ENCODE peak calls at places on chromosomes 6 and 20, in eight cellular contexts. One of them, this sample, is unnamed.

GRCh38 chr6:110422444-110422822 is 7.1 kb upstream of the DDO start:
- DNase-seq in activated naive CD8-positive, alpha-beta T cell treated with anti-CD3 and anti-CD28 coated beads for 36 hours: no peak
- DNase-seq in ACHN: no peak
- DNase-seq in left colon: no peak
- DNase-seq in activated T-helper 1 cell treated with anti-CD3 and anti-CD28 coated beads, Interleukin-2, amount 50 U/mL, for 16 hours: no peak
- DNase-seq in lower leg skin: no peak
- DNase-seq in mesendoderm: no peak
- DNase-seq in EL: no peak
- DNase-seq in this sample: no peak

GRCh38 chr6:133540361-133540760 is 299.2 kb downstream of the EYA4 start:
- DNase-seq in EL: no peak
- DNase-seq in activated naive CD8-positive, alpha-beta T cell treated with anti-CD3 and anti-CD28 coated beads for 36 hours: no peak
- DNase-seq in ACHN: no peak
- DNase-seq in left colon: no peak
- DNase-seq in mesendoderm: no peak
- DNase-seq in activated T-helper 1 cell treated with anti-CD3 and anti-CD28 coated beads, Interleukin-2, amount 50 U/mL, for 16 hours: no peak
- DNase-seq in lower leg skin: no peak
- DNase-seq in this sample: no peak

GRCh38 chr6:151535476-151536279 is 41.9 kb downstream of the CCDC170 start:
- DNase-seq in ACHN: no peak
- DNase-seq in activated T-helper 1 cell treated with anti-CD3 and anti-CD28 coated beads, Interleukin-2, amount 50 U/mL, for 16 hours: no peak
- DNase-seq in left colon: no peak
- DNase-seq in activated naive CD8-positive, alpha-beta T cell treated with anti-CD3 and anti-CD28 coated beads for 36 hours: no peak
- DNase-seq in mesendoderm: no peak
- DNase-seq in EL: no peak
- DNase-seq in lower leg skin: no peak
- DNase-seq in this sample: no peak

GRCh38 chr6:147578159-147578558 is 69.7 kb downstream of the SAMD5 start:
- DNase-seq in ACHN: no peak
- DNase-seq in activated naive CD8-positive, alpha-beta T cell treated with anti-CD3 and anti-CD28 coated beads for 36 hours: no peak
- DNase-seq in EL: no peak
- DNase-seq in mesendoderm: no peak
- DNase-seq in left colon: no peak
- DNase-seq in activated T-helper 1 cell treated with anti-CD3 and anti-CD28 coated beads, Interleukin-2, amount 50 U/mL, for 16 hours: no peak
- DNase-seq in lower leg skin: no peak
- DNase-seq in this sample: no peak

GRCh38 chr6:144564202-144564601 is 279.1 kb downstream of the UTRN start:
- DNase-seq in activated T-helper 1 cell treated with anti-CD3 and anti-CD28 coated beads, Interleukin-2, amount 50 U/mL, for 16 hours: no peak
- DNase-seq in activated naive CD8-positive, alpha-beta T cell treated with anti-CD3 and anti-CD28 coated beads for 36 hours: no peak
- DNase-seq in ACHN: no peak
- DNase-seq in lower leg skin: no peak
- DNase-seq in EL: no peak
- DNase-seq in mesendoderm: no peak
- DNase-seq in left colon: no peak
- DNase-seq in this sample: no peak

GRCh38 chr6:161626132-161626676 is 352.3 kb upstream of the AGPAT4 start:
- DNase-seq in activated naive CD8-positive, alpha-beta T cell treated with anti-CD3 and anti-CD28 coated beads for 36 hours: no peak
- DNase-seq in left colon: no peak
- DNase-seq in activated T-helper 1 cell treated with anti-CD3 and anti-CD28 coated beads, Interleukin-2, amount 50 U/mL, for 16 hours: no peak
- DNase-seq in ACHN: no peak
- DNase-seq in EL: no peak
- DNase-seq in mesendoderm: no peak
- DNase-seq in lower leg skin: no peak
- DNase-seq in this sample: no peak

GRCh38 chr20:16709017-16709416 is 20.8 kb upstream of the SNRPB2 start:
- DNase-seq in activated T-helper 1 cell treated with anti-CD3 and anti-CD28 coated beads, Interleukin-2, amount 50 U/mL, for 16 hours: no peak
- DNase-seq in EL: no peak
- DNase-seq in activated naive CD8-positive, alpha-beta T cell treated with anti-CD3 and anti-CD28 coated beads for 36 hours: no peak
- DNase-seq in left colon: no peak
- DNase-seq in ACHN: no peak
- DNase-seq in mesendoderm: no peak
- DNase-seq in lower leg skin: no peak
- DNase-seq in this sample: no peak

GRCh38 chr6:2731281-2731909 is 19.3 kb downstream of the MYLK4 start:
- DNase-seq in EL: peak; percentile 18
- DNase-seq in lower leg skin: no peak
- DNase-seq in ACHN: no peak
- DNase-seq in mesendoderm: peak; percentile 54
- DNase-seq in activated naive CD8-positive, alpha-beta T cell treated with anti-CD3 and anti-CD28 coated beads for 36 hours: no peak
- DNase-seq in left colon: no peak
- DNase-seq in activated T-helper 1 cell treated with anti-CD3 and anti-CD28 coated beads, Interleukin-2, amount 50 U/mL, for 16 hours: no peak
- DNase-seq in this sample: no peak

GRCh38 chr6:1591926-1592325 is 17.8 kb upstream of the FOXC1 start:
- DNase-seq in ACHN: no peak
- DNase-seq in activated naive CD8-positive, alpha-beta T cell treated with anti-CD3 and anti-CD28 coated beads for 36 hours: no peak
- DNase-seq in mesendoderm: no peak
- DNase-seq in EL: no peak
- DNase-seq in lower leg skin: peak; percentile 64
- DNase-seq in activated T-helper 1 cell treated with anti-CD3 and anti-CD28 coated beads, Interleukin-2, amount 50 U/mL, for 16 hours: no peak
- DNase-seq in left colon: no peak
- DNase-seq in this sample: no peak

GRCh38 chr6:27157461-27158315 is 89.8 kb upstream of the PRSS16 start:
- DNase-seq in mesendoderm: peak; percentile 86
- DNase-seq in left colon: peak; percentile 60
- DNase-seq in activated naive CD8-positive, alpha-beta T cell treated with anti-CD3 and anti-CD28 coated beads for 36 hours: peak; percentile 78
- DNase-seq in ACHN: peak; percentile 69
- DNase-seq in activated T-helper 1 cell treated with anti-CD3 and anti-CD28 coated beads, Interleukin-2, amount 50 U/mL, for 16 hours: peak; percentile 66
- DNase-seq in lower leg skin: peak; percentile 93
- DNase-seq in EL: peak; percentile 83
- DNase-seq in this sample: peak; percentile 84

GRCh38 chr20:16802652-16802935 is 54.4 kb downstream of the OTOR start:
- DNase-seq in lower leg skin: no peak
- DNase-seq in ACHN: no peak
- DNase-seq in activated naive CD8-positive, alpha-beta T cell treated with anti-CD3 and anti-CD28 coated beads for 36 hours: no peak
- DNase-seq in EL: no peak
- DNase-seq in mesendoderm: no peak
- DNase-seq in activated T-helper 1 cell treated with anti-CD3 and anti-CD28 coated beads, Interleukin-2, amount 50 U/mL, for 16 hours: no peak
- DNase-seq in left colon: no peak
- DNase-seq in this sample: no peak

GRCh38 chr6:163416640-163417253 is 2.2 kb downstream of the QKI start:
- DNase-seq in left colon: no peak
- DNase-seq in ACHN: peak; percentile 85
- DNase-seq in activated naive CD8-positive, alpha-beta T cell treated with anti-CD3 and anti-CD28 coated beads for 36 hours: no peak
- DNase-seq in lower leg skin: no peak
- DNase-seq in mesendoderm: peak; percentile 90
- DNase-seq in activated T-helper 1 cell treated with anti-CD3 and anti-CD28 coated beads, Interleukin-2, amount 50 U/mL, for 16 hours: no peak
- DNase-seq in EL: peak; percentile 88
- DNase-seq in this sample: peak; percentile 81

GRCh38 chr6:40713002-40713719 is 126.0 kb upstream of the LRFN2 start:
- DNase-seq in left colon: no peak
- DNase-seq in activated T-helper 1 cell treated with anti-CD3 and anti-CD28 coated beads, Interleukin-2, amount 50 U/mL, for 16 hours: no peak
- DNase-seq in mesendoderm: peak; percentile 47
- DNase-seq in lower leg skin: no peak
- DNase-seq in EL: peak; percentile 8
- DNase-seq in ACHN: no peak
- DNase-seq in activated naive CD8-positive, alpha-beta T cell treated with anti-CD3 and anti-CD28 coated beads for 36 hours: no peak
- DNase-seq in this sample: no peak

GRCh38 chr20:31720486-31721407 is 1.9 kb downstream of the BCL2L1 start:
- DNase-seq in lower leg skin: no peak
- DNase-seq in mesendoderm: peak; percentile 37
- DNase-seq in EL: peak; percentile 22
- DNase-seq in left colon: no peak
- DNase-seq in ACHN: no peak
- DNase-seq in activated T-helper 1 cell treated with anti-CD3 and anti-CD28 coated beads, Interleukin-2, amount 50 U/mL, for 16 hours: no peak
- DNase-seq in activated naive CD8-positive, alpha-beta T cell treated with anti-CD3 and anti-CD28 coated beads for 36 hours: peak; percentile 32
- DNase-seq in this sample: no peak

GRCh38 chr20:35093245-35093884 is 758 bp upstream of the TRPC4AP start:
- DNase-seq in ACHN: peak; percentile 70
- DNase-seq in lower leg skin: no peak
- DNase-seq in activated T-helper 1 cell treated with anti-CD3 and anti-CD28 coated beads, Interleukin-2, amount 50 U/mL, for 16 hours: peak; percentile 8
- DNase-seq in activated naive CD8-positive, alpha-beta T cell treated with anti-CD3 and anti-CD28 coated beads for 36 hours: peak; percentile 42
- DNase-seq in EL: peak; percentile 77
- DNase-seq in left colon: no peak
- DNase-seq in mesendoderm: no peak
- DNase-seq in this sample: no peak

GRCh38 chr20:5126512-5127203 is at the start of gene CDS2:
- DNase-seq in lower leg skin: peak; percentile 100
- DNase-seq in left colon: peak; percentile 100
- DNase-seq in EL: peak; percentile 99
- DNase-seq in ACHN: peak; percentile 97
- DNase-seq in mesendoderm: peak; percentile 99
- DNase-seq in activated naive CD8-positive, alpha-beta T cell treated with anti-CD3 and anti-CD28 coated beads for 36 hours: peak; percentile 100
- DNase-seq in activated T-helper 1 cell treated with anti-CD3 and anti-CD28 coated beads, Interleukin-2, amount 50 U/mL, for 16 hours: peak; percentile 100
- DNase-seq in this sample: peak; percentile 100

GRCh38 chr20:22248052-22248667 is 336.2 kb downstream of the FOXA2 start:
- DNase-seq in ACHN: peak; percentile 6
- DNase-seq in activated T-helper 1 cell treated with anti-CD3 and anti-CD28 coated beads, Interleukin-2, amount 50 U/mL, for 16 hours: no peak
- DNase-seq in EL: no peak
- DNase-seq in mesendoderm: peak; percentile 57
- DNase-seq in lower leg skin: no peak
- DNase-seq in left colon: no peak
- DNase-seq in activated naive CD8-positive, alpha-beta T cell treated with anti-CD3 and anti-CD28 coated beads for 36 hours: no peak
- DNase-seq in this sample: peak; percentile 24

GRCh38 chr20:48795732-48796131 is 32.1 kb downstream of the PREX1 start:
- DNase-seq in EL: peak; percentile 37
- DNase-seq in activated T-helper 1 cell treated with anti-CD3 and anti-CD28 coated beads, Interleukin-2, amount 50 U/mL, for 16 hours: no peak
- DNase-seq in ACHN: no peak
- DNase-seq in mesendoderm: no peak
- DNase-seq in activated naive CD8-positive, alpha-beta T cell treated with anti-CD3 and anti-CD28 coated beads for 36 hours: no peak
- DNase-seq in left colon: no peak
- DNase-seq in lower leg skin: no peak
- DNase-seq in this sample: no peak

GRCh38 chr6:52317841-52318581 is 33.5 kb upstream of the MCM3 start:
- DNase-seq in ACHN: peak; percentile 8
- DNase-seq in activated T-helper 1 cell treated with anti-CD3 and anti-CD28 coated beads, Interleukin-2, amount 50 U/mL, for 16 hours: no peak
- DNase-seq in EL: peak; percentile 50
- DNase-seq in left colon: no peak
- DNase-seq in mesendoderm: peak; percentile 42
- DNase-seq in lower leg skin: no peak
- DNase-seq in activated naive CD8-positive, alpha-beta T cell treated with anti-CD3 and anti-CD28 coated beads for 36 hours: no peak
- DNase-seq in this sample: peak; percentile 19

GRCh38 chr20:53595018-53595378 is 1.4 kb upstream of the ZNF217 start:
- DNase-seq in left colon: no peak
- DNase-seq in lower leg skin: no peak
- DNase-seq in EL: no peak
- DNase-seq in ACHN: no peak
- DNase-seq in activated T-helper 1 cell treated with anti-CD3 and anti-CD28 coated beads, Interleukin-2, amount 50 U/mL, for 16 hours: no peak
- DNase-seq in mesendoderm: no peak
- DNase-seq in activated naive CD8-positive, alpha-beta T cell treated with anti-CD3 and anti-CD28 coated beads for 36 hours: no peak
- DNase-seq in this sample: no peak

GRCh38 chr6:138494312-138494711 is 5.0 kb downstream of the NHSL1 start:
- DNase-seq in activated T-helper 1 cell treated with anti-CD3 and anti-CD28 coated beads, Interleukin-2, amount 50 U/mL, for 16 hours: no peak
- DNase-seq in lower leg skin: no peak
- DNase-seq in ACHN: no peak
- DNase-seq in EL: no peak
- DNase-seq in activated naive CD8-positive, alpha-beta T cell treated with anti-CD3 and anti-CD28 coated beads for 36 hours: no peak
- DNase-seq in left colon: no peak
- DNase-seq in mesendoderm: no peak
- DNase-seq in this sample: no peak

GRCh38 chr6:20919677-20920385 is 385.6 kb downstream of the CDKAL1 start:
- DNase-seq in activated T-helper 1 cell treated with anti-CD3 and anti-CD28 coated beads, Interleukin-2, amount 50 U/mL, for 16 hours: no peak
- DNase-seq in lower leg skin: no peak
- DNase-seq in mesendoderm: peak; percentile 25
- DNase-seq in activated naive CD8-positive, alpha-beta T cell treated with anti-CD3 and anti-CD28 coated beads for 36 hours: no peak
- DNase-seq in left colon: no peak
- DNase-seq in EL: peak; percentile 3
- DNase-seq in ACHN: no peak
- DNase-seq in this sample: no peak

GRCh38 chr6:53440331-53440730 is 91.6 kb upstream of the ELOVL5 start:
- DNase-seq in activated T-helper 1 cell treated with anti-CD3 and anti-CD28 coated beads, Interleukin-2, amount 50 U/mL, for 16 hours: no peak
- DNase-seq in left colon: no peak
- DNase-seq in ACHN: no peak
- DNase-seq in mesendoderm: peak; percentile 7
- DNase-seq in EL: no peak
- DNase-seq in lower leg skin: no peak
- DNase-seq in activated naive CD8-positive, alpha-beta T cell treated with anti-CD3 and anti-CD28 coated beads for 36 hours: no peak
- DNase-seq in this sample: no peak